ENCODE peak calls at places on chromosomes 4 and X, in ten cellular contexts. One of them, this sample, is unnamed.
A peak's percentile ranks its signal among the peaks of the same experiment; 100 is the strongest.

GRCh38 chr4:153156263-153156662 is 48.0 kb upstream of the TRIM2 start:
- DNase-seq in T-helper 17 cell: no peak
- DNase-seq in lung: no peak
- DNase-seq in SJSA1: no peak
- DNase-seq in OCI-LY7: peak; percentile 30
- DNase-seq in CD8-positive, alpha-beta memory T cell: no peak
- DNase-seq in hepatocyte: no peak
- DNase-seq in ovary: no peak
- DNase-seq in GM23248: peak; percentile 10
- DNase-seq in fibroblast of lung: no peak
- DNase-seq in this sample: peak; percentile 90

GRCh38 chr4:33386761-33387160 is 2666.6 kb downstream of the PCDH7 start:
- DNase-seq in T-helper 17 cell: no peak
- DNase-seq in lung: no peak
- DNase-seq in SJSA1: no peak
- DNase-seq in OCI-LY7: no peak
- DNase-seq in CD8-positive, alpha-beta memory T cell: no peak
- DNase-seq in hepatocyte: no peak
- DNase-seq in ovary: no peak
- DNase-seq in GM23248: peak; percentile 1
- DNase-seq in fibroblast of lung: no peak
- DNase-seq in this sample: no peak

GRCh38 chr4:76212851-76213414 is 691 bp downstream of the SCARB2 start:
- DNase-seq in T-helper 17 cell: peak; percentile 21
- DNase-seq in lung: no peak
- DNase-seq in SJSA1: no peak
- DNase-seq in OCI-LY7: no peak
- DNase-seq in CD8-positive, alpha-beta memory T cell: peak; percentile 44
- DNase-seq in hepatocyte: no peak
- DNase-seq in ovary: no peak
- DNase-seq in GM23248: peak; percentile 61
- DNase-seq in fibroblast of lung: peak; percentile 60
- DNase-seq in this sample: peak; percentile 44

GRCh38 chrX:107684956-107685385 is 56.7 kb downstream of the PRPS1 start:
- DNase-seq in T-helper 17 cell: no peak
- DNase-seq in lung: peak; percentile 94
- DNase-seq in SJSA1: no peak
- DNase-seq in OCI-LY7: no peak
- DNase-seq in CD8-positive, alpha-beta memory T cell: no peak
- DNase-seq in hepatocyte: peak; percentile 58
- DNase-seq in ovary: peak; percentile 72
- DNase-seq in GM23248: no peak
- DNase-seq in fibroblast of lung: peak; percentile 73
- DNase-seq in this sample: no peak

GRCh38 chrX:1443496-1444075 is 9.1 kb downstream of the ASMTL start:
- DNase-seq in T-helper 17 cell: no peak
- DNase-seq in lung: no peak
- DNase-seq in SJSA1: no peak
- DNase-seq in OCI-LY7: no peak
- DNase-seq in CD8-positive, alpha-beta memory T cell: no peak
- DNase-seq in hepatocyte: no peak
- DNase-seq in ovary: peak; percentile 7
- DNase-seq in GM23248: no peak
- DNase-seq in fibroblast of lung: no peak
- DNase-seq in this sample: no peak

GRCh38 chrX:154000051-154000450 is 19.7 kb downstream of the IRAK1 start:
- DNase-seq in T-helper 17 cell: no peak
- DNase-seq in lung: no peak
- DNase-seq in SJSA1: no peak
- DNase-seq in OCI-LY7: no peak
- DNase-seq in CD8-positive, alpha-beta memory T cell: no peak
- DNase-seq in hepatocyte: no peak
- DNase-seq in ovary: no peak
- DNase-seq in GM23248: no peak
- DNase-seq in fibroblast of lung: no peak
- DNase-seq in this sample: no peak

GRCh38 chrX:154731203-154731602 is 19.7 kb downstream of the GAB3 start:
- DNase-seq in T-helper 17 cell: no peak
- DNase-seq in lung: no peak
- DNase-seq in SJSA1: no peak
- DNase-seq in OCI-LY7: no peak
- DNase-seq in CD8-positive, alpha-beta memory T cell: peak; percentile 28
- DNase-seq in hepatocyte: no peak
- DNase-seq in ovary: no peak
- DNase-seq in GM23248: no peak
- DNase-seq in fibroblast of lung: no peak
- DNase-seq in this sample: no peak

GRCh38 chr4:2155246-2155645 is 86.7 kb downstream of the HAUS3 start:
- DNase-seq in T-helper 17 cell: no peak
- DNase-seq in lung: no peak
- DNase-seq in SJSA1: no peak
- DNase-seq in OCI-LY7: no peak
- DNase-seq in CD8-positive, alpha-beta memory T cell: no peak
- DNase-seq in hepatocyte: no peak
- DNase-seq in ovary: no peak
- DNase-seq in GM23248: no peak
- DNase-seq in fibroblast of lung: no peak
- DNase-seq in this sample: no peak

GRCh38 chr4:125321709-125322362 is 7.1 kb downstream of the FAT4 start:
- DNase-seq in T-helper 17 cell: no peak
- DNase-seq in lung: no peak
- DNase-seq in SJSA1: no peak
- DNase-seq in OCI-LY7: no peak
- DNase-seq in CD8-positive, alpha-beta memory T cell: no peak
- DNase-seq in hepatocyte: no peak
- DNase-seq in ovary: no peak
- DNase-seq in GM23248: peak; percentile 84
- DNase-seq in fibroblast of lung: peak; percentile 64
- DNase-seq in this sample: peak; percentile 76

GRCh38 chr4:158826057-158826456 is 57.2 kb downstream of the FNIP2 start:
- DNase-seq in T-helper 17 cell: no peak
- DNase-seq in lung: no peak
- DNase-seq in SJSA1: no peak
- DNase-seq in OCI-LY7: no peak
- DNase-seq in CD8-positive, alpha-beta memory T cell: no peak
- DNase-seq in hepatocyte: no peak
- DNase-seq in ovary: no peak
- DNase-seq in GM23248: peak; percentile 28
- DNase-seq in fibroblast of lung: no peak
- DNase-seq in this sample: no peak

GRCh38 chrX:57964975-57965374 is 54.7 kb upstream of the ZXDA start:
- DNase-seq in T-helper 17 cell: no peak
- DNase-seq in lung: no peak
- DNase-seq in SJSA1: no peak
- DNase-seq in OCI-LY7: peak; percentile 22
- DNase-seq in CD8-positive, alpha-beta memory T cell: no peak
- DNase-seq in hepatocyte: no peak
- DNase-seq in ovary: no peak
- DNase-seq in GM23248: no peak
- DNase-seq in fibroblast of lung: no peak
- DNase-seq in this sample: no peak
- H3K9me3 ChIP-seq in T-helper 17 cell: peaks cover 3% of the 10 kb centered on the region
- H3K9me3 ChIP-seq in lung: peaks cover 3% of the 10 kb centered on the region
- H3K9me3 ChIP-seq in SJSA1: no peaks in the 10 kb centered on the region
- H3K9me3 ChIP-seq in OCI-LY7: peaks cover 4% of the 10 kb centered on the region
- H3K9me3 ChIP-seq in CD8-positive, alpha-beta memory T cell: no peaks in the 10 kb centered on the region
- H3K9me3 ChIP-seq in hepatocyte: peaks cover 2% of the 10 kb centered on the region
- H3K9me3 ChIP-seq in ovary: no peaks in the 10 kb centered on the region
- H3K9me3 ChIP-seq in GM23248: no peaks in the 10 kb centered on the region
- H3K9me3 ChIP-seq in fibroblast of lung: no peaks in the 10 kb centered on the region
- H3K9me3 ChIP-seq in this sample: peaks cover 26% of the 10 kb centered on the region

GRCh38 chrX:7116081-7116480 is 31.4 kb upstream of the STS start:
- DNase-seq in T-helper 17 cell: no peak
- DNase-seq in lung: no peak
- DNase-seq in SJSA1: no peak
- DNase-seq in OCI-LY7: no peak
- DNase-seq in CD8-positive, alpha-beta memory T cell: no peak
- DNase-seq in hepatocyte: no peak
- DNase-seq in ovary: no peak
- DNase-seq in GM23248: no peak
- DNase-seq in fibroblast of lung: no peak
- DNase-seq in this sample: no peak

GRCh38 chrX:7112071-7112470 is 35.4 kb upstream of the STS start:
- DNase-seq in T-helper 17 cell: no peak
- DNase-seq in lung: no peak
- DNase-seq in SJSA1: no peak
- DNase-seq in OCI-LY7: no peak
- DNase-seq in CD8-positive, alpha-beta memory T cell: no peak
- DNase-seq in hepatocyte: no peak
- DNase-seq in ovary: no peak
- DNase-seq in GM23248: no peak
- DNase-seq in fibroblast of lung: no peak
- DNase-seq in this sample: no peak

GRCh38 chrX:7117587-7117986 is 29.9 kb upstream of the STS start:
- DNase-seq in T-helper 17 cell: no peak
- DNase-seq in lung: no peak
- DNase-seq in SJSA1: no peak
- DNase-seq in OCI-LY7: peak; percentile 47
- DNase-seq in CD8-positive, alpha-beta memory T cell: no peak
- DNase-seq in hepatocyte: no peak
- DNase-seq in ovary: no peak
- DNase-seq in GM23248: no peak
- DNase-seq in fibroblast of lung: no peak
- DNase-seq in this sample: no peak

GRCh38 chrX:7111518-7111917 is 36.0 kb upstream of the STS start:
- DNase-seq in T-helper 17 cell: no peak
- DNase-seq in lung: no peak
- DNase-seq in SJSA1: no peak
- DNase-seq in OCI-LY7: no peak
- DNase-seq in CD8-positive, alpha-beta memory T cell: no peak
- DNase-seq in hepatocyte: no peak
- DNase-seq in ovary: no peak
- DNase-seq in GM23248: no peak
- DNase-seq in fibroblast of lung: no peak
- DNase-seq in this sample: no peak

GRCh38 chrX:7115557-7115956 is 32.0 kb upstream of the STS start:
- DNase-seq in T-helper 17 cell: no peak
- DNase-seq in lung: no peak
- DNase-seq in SJSA1: no peak
- DNase-seq in OCI-LY7: peak; percentile 27
- DNase-seq in CD8-positive, alpha-beta memory T cell: no peak
- DNase-seq in hepatocyte: no peak
- DNase-seq in ovary: peak; percentile 23
- DNase-seq in GM23248: no peak
- DNase-seq in fibroblast of lung: peak; percentile 68
- DNase-seq in this sample: no peak
- H3K9me3 ChIP-seq in T-helper 17 cell: no peaks in the 10 kb centered on the region
- H3K9me3 ChIP-seq in lung: no peaks in the 10 kb centered on the region
- H3K9me3 ChIP-seq in SJSA1: no peaks in the 10 kb centered on the region
- H3K9me3 ChIP-seq in OCI-LY7: peaks cover 5% of the 10 kb centered on the region
- H3K9me3 ChIP-seq in CD8-positive, alpha-beta memory T cell: no peaks in the 10 kb centered on the region
- H3K9me3 ChIP-seq in hepatocyte: no peaks in the 10 kb centered on the region
- H3K9me3 ChIP-seq in ovary: no peaks in the 10 kb centered on the region
- H3K9me3 ChIP-seq in GM23248: no peaks in the 10 kb centered on the region
- H3K9me3 ChIP-seq in fibroblast of lung: no peaks in the 10 kb centered on the region
- H3K9me3 ChIP-seq in this sample: no peaks in the 10 kb centered on the region

GRCh38 chrX:135910251-135910650 is 16.7 kb downstream of the SAGE1 start:
- DNase-seq in T-helper 17 cell: no peak
- DNase-seq in lung: no peak
- DNase-seq in SJSA1: no peak
- DNase-seq in OCI-LY7: no peak
- DNase-seq in CD8-positive, alpha-beta memory T cell: no peak
- DNase-seq in hepatocyte: no peak
- DNase-seq in ovary: no peak
- DNase-seq in GM23248: no peak
- DNase-seq in fibroblast of lung: no peak
- DNase-seq in this sample: no peak
- H3K9me3 ChIP-seq in T-helper 17 cell: no peaks in the 10 kb centered on the region
- H3K9me3 ChIP-seq in lung: no peaks in the 10 kb centered on the region
- H3K9me3 ChIP-seq in SJSA1: no peaks in the 10 kb centered on the region
- H3K9me3 ChIP-seq in OCI-LY7: no peaks in the 10 kb centered on the region
- H3K9me3 ChIP-seq in CD8-positive, alpha-beta memory T cell: no peaks in the 10 kb centered on the region
- H3K9me3 ChIP-seq in hepatocyte: no peaks in the 10 kb centered on the region
- H3K9me3 ChIP-seq in ovary: no peaks in the 10 kb centered on the region
- H3K9me3 ChIP-seq in GM23248: no peaks in the 10 kb centered on the region
- H3K9me3 ChIP-seq in fibroblast of lung: no peaks in the 10 kb centered on the region
- H3K9me3 ChIP-seq in this sample: no peaks in the 10 kb centered on the region

GRCh38 chr4:59247032-59247431 is 1953.1 kb upstream of the ADGRL3 start:
- DNase-seq in T-helper 17 cell: no peak
- DNase-seq in lung: no peak
- DNase-seq in SJSA1: no peak
- DNase-seq in OCI-LY7: peak; percentile 0
- DNase-seq in CD8-positive, alpha-beta memory T cell: no peak
- DNase-seq in hepatocyte: no peak
- DNase-seq in ovary: no peak
- DNase-seq in GM23248: peak; percentile 2
- DNase-seq in fibroblast of lung: peak; percentile 0
- DNase-seq in this sample: no peak
- H3K9me3 ChIP-seq in T-helper 17 cell: no peaks in the 10 kb centered on the region
- H3K9me3 ChIP-seq in lung: no peaks in the 10 kb centered on the region
- H3K9me3 ChIP-seq in SJSA1: no peaks in the 10 kb centered on the region
- H3K9me3 ChIP-seq in OCI-LY7: no peaks in the 10 kb centered on the region
- H3K9me3 ChIP-seq in CD8-positive, alpha-beta memory T cell: no peaks in the 10 kb centered on the region
- H3K9me3 ChIP-seq in hepatocyte: no peaks in the 10 kb centered on the region
- H3K9me3 ChIP-seq in ovary: no peaks in the 10 kb centered on the region
- H3K9me3 ChIP-seq in GM23248: no peaks in the 10 kb centered on the region
- H3K9me3 ChIP-seq in fibroblast of lung: no peaks in the 10 kb centered on the region
- H3K9me3 ChIP-seq in this sample: no peaks in the 10 kb centered on the region

GRCh38 chr4:45078201-45078600 is 351.8 kb upstream of the GNPDA2 start:
- DNase-seq in T-helper 17 cell: no peak
- DNase-seq in lung: no peak
- DNase-seq in SJSA1: no peak
- DNase-seq in OCI-LY7: no peak
- DNase-seq in CD8-positive, alpha-beta memory T cell: no peak
- DNase-seq in hepatocyte: no peak
- DNase-seq in ovary: no peak
- DNase-seq in GM23248: no peak
- DNase-seq in fibroblast of lung: no peak
- DNase-seq in this sample: no peak

GRCh38 chr4:45072981-45073380 is 346.6 kb upstream of the GNPDA2 start:
- DNase-seq in T-helper 17 cell: no peak
- DNase-seq in lung: no peak
- DNase-seq in SJSA1: no peak
- DNase-seq in OCI-LY7: no peak
- DNase-seq in CD8-positive, alpha-beta memory T cell: no peak
- DNase-seq in hepatocyte: no peak
- DNase-seq in ovary: no peak
- DNase-seq in GM23248: no peak
- DNase-seq in fibroblast of lung: no peak
- DNase-seq in this sample: no peak
- H3K9me3 ChIP-seq in T-helper 17 cell: no peaks in the 10 kb centered on the region
- H3K9me3 ChIP-seq in lung: no peaks in the 10 kb centered on the region
- H3K9me3 ChIP-seq in SJSA1: no peaks in the 10 kb centered on the region
- H3K9me3 ChIP-seq in OCI-LY7: no peaks in the 10 kb centered on the region
- H3K9me3 ChIP-seq in CD8-positive, alpha-beta memory T cell: no peaks in the 10 kb centered on the region
- H3K9me3 ChIP-seq in hepatocyte: no peaks in the 10 kb centered on the region
- H3K9me3 ChIP-seq in ovary: no peaks in the 10 kb centered on the region
- H3K9me3 ChIP-seq in GM23248: no peaks in the 10 kb centered on the region
- H3K9me3 ChIP-seq in fibroblast of lung: no peaks in the 10 kb centered on the region
- H3K9me3 ChIP-seq in this sample: no peaks in the 10 kb centered on the region

This sample was measured in A673.